ENCODE peak calls at places on chromosome 4, in five cellular contexts. A, C, U, G and R are unnamed samples.

GRCh38 chr4:112279025-112279881 is 6.5 kb downstream of the TIFA start:
- DNase-seq in U (no peak), A (no peak), C (no peak), G (no peak), R (no peak)

GRCh38 chr4:77465271-77465670 is 140.3 kb upstream of the CXCL13 start:
- DNase-seq in C (no peak), U (peak), G (no peak), A (peak), R (no peak)

GRCh38 chr4:55272576-55272975 is 73.5 kb upstream of the SRD5A3 start:
- DNase-seq in U (no peak), A (no peak), G (no peak), C (no peak), R (no peak)

GRCh38 chr4:74897390-74897789 is 35.5 kb upstream of the PARM1 start:
- DNase-seq in G (no peak), A (no peak), U (no peak), C (no peak), R (no peak)

GRCh38 chr4:171378323-171378722 is 434.9 kb upstream of the GALNTL6 start:
- DNase-seq in U (no peak), C (no peak), G (no peak), A (no peak), R (no peak)

GRCh38 chr4:2040391-2041233 is 18.5 kb upstream of the NAT8L start:
- DNase-seq in U (no peak), A (no peak), C (no peak), G (no peak), R (no peak)

GRCh38 chr4:145734051-145734450 is 54.1 kb downstream of the C4orf51 start:
- DNase-seq in G (no peak), A (no peak), C (no peak), U (peak), R (no peak)

GRCh38 chr4:118941149-118941548 is 52.5 kb downstream of the SYNPO2 start:
- DNase-seq in A (no peak), U (no peak), G (peak), C (no peak), R (no peak)

GRCh38 chr4:183591301-183591700 is 67.7 kb downstream of the RWDD4 start:
- DNase-seq in U (peak), C (no peak), G (no peak), A (no peak), R (no peak)

GRCh38 chr4:146072381-146072780 is 103.1 kb upstream of the LSM6 start:
- DNase-seq in C (no peak), G (no peak), A (no peak), U (no peak), R (no peak)

GRCh38 chr4:76950846-76951321 is 1.3 kb downstream of the SEPTIN11 start:
- DNase-seq in A (peak), C (no peak), U (peak), G (no peak), R (peak)

GRCh38 chr4:973431-974397 is at the start of gene DGKQ:
- DNase-seq in A (peak), U (peak), G (peak), C (peak), R (peak)

GRCh38 chr4:81757706-81758105 is 286.0 kb upstream of the RASGEF1B start:
- DNase-seq in G (no peak), C (no peak), A (no peak), U (no peak), R (no peak)

GRCh38 chr4:40842318-40842717 is 92.6 kb downstream of the NSUN7 start:
- DNase-seq in C (no peak), G (no peak), A (no peak), U (no peak), R (no peak)

GRCh38 chr4:142697303-142697702 is 148.8 kb downstream of the INPP4B start:
- DNase-seq in C (no peak), A (no peak), G (no peak), U (no peak), R (no peak)

GRCh38 chr4:103907414-103907813 is 187.6 kb upstream of the TACR3 start:
- DNase-seq in C (no peak), G (no peak), A (no peak), U (no peak), R (no peak)

GRCh38 chr4:183987987-183988392 is 82.9 kb downstream of the STOX2 start:
- DNase-seq in A (no peak), U (peak), G (peak), C (peak), R (peak)

GRCh38 chr4:48275247-48275646 is 5.6 kb upstream of the TEC start:
- DNase-seq in U (no peak), C (no peak), G (no peak), A (no peak), R (no peak)